ENCODE peak calls at places on chromosomes 13 and 19, in seven cellular contexts. V is heart left ventricle; T is CD8-positive, alpha-beta T cell; J is thoracic aorta; Q is mammary epithelial cell; P is Peyer's patch; B is body of pancreas. U is an unnamed sample.

GRCh38 chr13:28489975-28490550 is 4.9 kb downstream of the FLT1 start:
- DNase-seq in B (no peak), Q (no peak), V (no peak), J (no peak), T (no peak), P (no peak), U (no peak)

GRCh38 chr19:42421591-42422031 is 5.6 kb downstream of the LIPE start:
- DNase-seq in V (peak; percentile 39), Q (peak; percentile 76), P (no peak), J (no peak), B (peak; percentile 63), T (no peak), U (no peak)

GRCh38 chr19:35484637-35485036 is 5.6 kb downstream of the KRTDAP start:
- DNase-seq in B (no peak), T (no peak), Q (no peak), J (no peak), P (no peak), V (no peak), U (no peak)

GRCh38 chr13:111937763-111938375 is 129.1 kb upstream of the SOX1 start:
- DNase-seq in V (no peak), J (no peak), Q (peak; percentile 32), P (peak; percentile 41), T (no peak), B (peak; percentile 0), U (no peak)

GRCh38 chr13:55553736-55554135 is 1587.0 kb upstream of the PRR20A start:
- DNase-seq in B (no peak), J (no peak), T (no peak), P (no peak), V (no peak), Q (no peak), U (no peak)

GRCh38 chr19:53195265-53195879 is 2.2 kb upstream of the ZNF665 start:
- DNase-seq in Q (peak; percentile 74), V (peak; percentile 75), B (peak; percentile 83), P (peak; percentile 62), J (peak; percentile 28), T (peak; percentile 75), U (peak; percentile 95)

GRCh38 chr13:31835932-31836331 is 96.6 kb downstream of the RXFP2 start:
- DNase-seq in T (no peak), Q (peak; percentile 64), P (no peak), B (no peak), J (no peak), V (no peak), U (no peak)

GRCh38 chr13:33611016-33611805 is 206.7 kb upstream of the RFC3 start:
- DNase-seq in B (peak; percentile 58), P (no peak), T (no peak), Q (no peak), V (peak; percentile 82), J (peak; percentile 13), U (peak; percentile 35)

GRCh38 chr13:42875448-42876269 is 94.3 kb downstream of the FAM216B start:
- DNase-seq in T (no peak), V (no peak), Q (no peak), B (no peak), P (no peak), J (no peak), U (no peak)

GRCh38 chr19:50465986-50466771 is 10.1 kb upstream of the EMC10 start:
- DNase-seq in T (no peak), V (no peak), Q (no peak), B (no peak), P (peak; percentile 71), J (no peak), U (no peak)

GRCh38 chr19:18915639-18916038 is 3.5 kb downstream of the COPE start:
- DNase-seq in J (no peak), B (peak; percentile 51), Q (peak; percentile 32), P (peak; percentile 68), V (no peak), T (no peak), U (no peak)

GRCh38 chr19:45919678-45920077 is 5.1 kb upstream of the NANOS2 start:
- DNase-seq in P (no peak), V (no peak), Q (peak; percentile 79), J (no peak), B (no peak), T (no peak), U (no peak)

GRCh38 chr19:6674868-6675305 is 4.9 kb upstream of the TNFSF14 start:
- DNase-seq in T (peak; percentile 90), Q (peak; percentile 72), V (peak; percentile 51), P (peak; percentile 55), J (no peak), B (peak; percentile 28), U (no peak)

GRCh38 chr19:11164879-11165406 is 9.4 kb upstream of the SPC24 start:
- DNase-seq in Q (no peak), V (peak; percentile 86), J (no peak), B (peak; percentile 49), P (no peak), T (no peak), U (peak; percentile 75)

GRCh38 chr19:17172624-17173345 is 42.4 kb upstream of the USE1 start:
- DNase-seq in T (no peak), V (no peak), B (no peak), J (no peak), Q (no peak), P (no peak), U (no peak)

GRCh38 chr13:25803626-25804025 is 248.2 kb downstream of the SHISA2 start:
- DNase-seq in V (no peak), T (no peak), Q (no peak), J (no peak), B (no peak), P (no peak), U (no peak)

GRCh38 chr13:25715760-25716159 is 336.1 kb downstream of the SHISA2 start:
- DNase-seq in B (no peak), V (no peak), Q (no peak), P (no peak), T (no peak), J (no peak), U (no peak)

GRCh38 chr13:26914624-26915023 is 154.0 kb upstream of the GPR12 start:
- DNase-seq in J (no peak), P (no peak), T (no peak), V (no peak), B (no peak), Q (peak; percentile 86), U (no peak)

GRCh38 chr19:22545751-22546150 is 88.4 kb upstream of the ZNF492 start:
- DNase-seq in V (no peak), P (no peak), B (peak; percentile 54), Q (peak; percentile 5), T (no peak), J (no peak), U (no peak)

GRCh38 chr19:38434549-38435051 is 1.1 kb downstream of the RYR1 start:
- DNase-seq in B (no peak), T (no peak), Q (no peak), P (no peak), J (no peak), V (peak; percentile 41), U (peak; percentile 22)

GRCh38 chr19:44689290-44690130 is 9.4 kb upstream of the CEACAM16 start:
- DNase-seq in V (peak; percentile 78), B (peak; percentile 81), J (peak; percentile 33), T (peak; percentile 82), P (peak; percentile 87), Q (no peak), U (peak; percentile 60)

DNA sequence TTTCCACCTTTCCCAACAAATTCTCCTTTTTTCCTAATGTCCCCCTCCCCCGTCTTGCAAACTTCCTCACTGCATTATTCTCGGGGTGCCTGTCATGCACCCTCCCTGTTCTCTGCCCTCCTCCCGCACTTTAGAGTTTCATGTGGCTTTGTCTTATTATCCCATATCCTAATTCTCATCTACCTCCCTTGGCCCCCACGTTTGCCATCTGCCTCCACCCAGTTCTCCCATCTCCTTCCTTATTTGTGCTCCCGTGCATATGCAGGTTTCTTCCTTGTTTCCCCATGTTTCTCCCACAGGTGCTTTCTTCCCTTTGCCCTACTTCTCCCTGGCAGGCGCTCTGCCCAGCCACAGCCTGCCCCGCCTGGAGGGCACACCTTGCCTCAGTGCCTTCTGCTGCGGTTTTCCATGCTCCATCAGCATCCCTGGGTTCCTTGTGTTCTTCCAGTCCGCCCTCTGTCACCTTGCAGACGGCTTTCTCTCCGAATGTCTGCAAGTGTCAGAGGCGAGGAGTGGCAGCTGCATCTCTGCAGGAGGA is 1.5 kb downstream of the SPATA13 start:
- DNase-seq in T (no peak), Q (no peak), B (peak; percentile 67), P (peak; percentile 73), V (no peak), J (no peak), U (no peak)
- H3K27ac ChIP-seq in T (no peak overlapping the region), Q (no peak overlapping the region), B (peak overlapping the region; percentile 100), P (no peak overlapping the region), V (no peak overlapping the region), J (no peak overlapping the region), U (peak overlapping the region; percentile 82)

GRCh38 chr13:75485286-75486062 is 3.5 kb upstream of the TBC1D4 start:
- DNase-seq in V (no peak), J (no peak), T (no peak), P (no peak), B (no peak), Q (peak; percentile 71), U (no peak)

GRCh38 chr13:75482070-75482819 is at the start of gene TBC1D4:
- DNase-seq in Q (peak; percentile 92), B (peak; percentile 84), T (peak; percentile 41), P (peak; percentile 84), J (peak; percentile 40), V (peak; percentile 86), U (peak; percentile 69)

GRCh38 chr13:75481176-75482069 is 546 bp downstream of the TBC1D4 start:
- DNase-seq in B (peak; percentile 34), Q (peak; percentile 56), T (no peak), P (peak; percentile 74), J (no peak), V (peak; percentile 36), U (peak; percentile 11)

GRCh38 chr13:75480691-75481175 is 1.2 kb downstream of the TBC1D4 start:
- DNase-seq in Q (peak; percentile 86), J (no peak), V (peak; percentile 53), P (peak; percentile 67), T (no peak), B (peak; percentile 84), U (peak; percentile 16)

GRCh38 chr13:75482820-75483079 is 781 bp upstream of the TBC1D4 start:
- DNase-seq in Q (no peak), J (no peak), T (no peak), B (no peak), P (no peak), V (no peak), U (no peak)
- TF ChIP-seq CTCF in Q (no peak), J (no peak), T (peak; percentile 4), B (no peak), P (no peak), V (no peak), U (no peak)

GRCh38 chr13:39777527-39778061 is 122.1 kb downstream of the COG6 start:
- DNase-seq in T (no peak), V (no peak), Q (peak; percentile 92), J (no peak), B (no peak), P (no peak), U (no peak)
- H3K27ac ChIP-seq in T (no peak overlapping the region), V (no peak overlapping the region), Q (no peak overlapping the region), J (no peak overlapping the region), B (no peak overlapping the region), P (no peak overlapping the region), U (no peak overlapping the region)

DNA sequence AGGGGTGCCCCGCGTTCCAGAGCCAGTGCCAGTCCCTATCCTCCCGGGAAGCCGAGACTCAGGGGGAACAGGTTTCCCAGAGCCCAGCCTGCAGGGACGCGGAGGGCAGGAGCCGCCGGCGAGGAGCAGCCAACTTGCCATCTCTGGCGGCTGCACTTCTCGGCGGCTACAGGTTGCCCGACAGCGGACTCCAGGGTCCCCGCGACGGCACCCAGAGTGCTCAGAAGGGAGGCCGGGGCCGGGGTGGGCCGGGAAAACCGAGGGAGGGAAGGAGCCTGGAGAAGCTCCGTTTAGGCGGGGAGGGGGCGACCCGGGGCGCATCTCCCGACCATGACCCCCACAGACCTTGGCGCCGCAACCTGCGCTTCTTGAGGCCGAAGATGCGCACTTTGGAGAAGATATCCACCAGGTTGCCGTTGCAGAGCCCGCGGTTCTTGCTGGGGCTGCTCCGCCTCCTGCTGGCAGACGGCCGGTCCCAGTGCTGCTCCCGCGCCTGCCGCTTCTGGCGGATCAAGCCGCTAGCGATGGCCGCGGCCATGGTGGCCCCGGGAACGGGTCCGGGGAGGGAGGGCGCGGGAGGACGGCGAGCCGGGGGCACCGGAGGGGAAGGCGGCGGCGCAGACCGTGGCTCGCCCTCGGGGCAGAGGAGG is 463.8 kb downstream of the ITGBL1 start:
- DNase-seq in B (peak; percentile 30), T (no peak), J (no peak), P (no peak), Q (peak; percentile 6), V (peak; percentile 35), U (no peak)
- TF ChIP-seq CTCF in B (no peak), T (no peak), J (no peak), P (no peak), Q (no peak), V (no peak), U (no peak)